ENCODE peak calls at places on chromosome 7, in seven cellular contexts. S is fibroblast of the aortic adventitia; H is HT-29; X is KBM-7; E is T-helper 9 cell; V is activated naive CD8-positive, alpha-beta T cell treated with anti-CD3 and anti-CD28 coated beads for 36 hours; N is stimulated activated CD4-positive, alpha-beta T cell treated with anti-CD3 and anti-CD28 coated beads, Interleukin-4, amount 100 ng/mL, for 48 hours. Q is an unnamed sample.

GRCh38 chr7:87370660-87371180 is 25.3 kb downstream of the CROT start:
- DNase-seq in E (no peak), X (no peak), N (no peak), H (peak), V (no peak), S (peak), Q (no peak)

GRCh38 chr7:45575501-45576248 is 1.5 kb downstream of the ADCY1 start:
- DNase-seq in V (no peak), H (no peak), N (no peak), S (no peak), E (no peak), X (no peak), Q (no peak)

GRCh38 chr7:47846117-47846836 is 102.0 kb downstream of the PKD1L1 start:
- DNase-seq in V (no peak), E (no peak), S (peak), X (no peak), N (no peak), H (peak), Q (no peak)

GRCh38 chr7:98902523-98902922 is 24.2 kb downstream of the TRRAP start:
- DNase-seq in S (no peak), H (no peak), V (no peak), X (no peak), N (no peak), E (no peak), Q (no peak)

GRCh38 chr7:135755351-135755753 is 6.7 kb upstream of the FAM180A start:
- DNase-seq in X (no peak), S (peak), E (no peak), V (no peak), N (no peak), H (no peak), Q (no peak)

GRCh38 chr7:50657341-50657873 is 92.2 kb upstream of the DDC start:
- DNase-seq in S (peak), V (no peak), E (no peak), N (no peak), X (no peak), H (no peak), Q (no peak)

GRCh38 chr7:45105588-45106188 is 5.8 kb downstream of the TBRG4 start:
- DNase-seq in N (no peak), S (no peak), X (no peak), H (no peak), E (no peak), V (no peak), Q (no peak)

GRCh38 chr7:45001138-45001694 is 1.2 kb downstream of the CCM2 start:
- DNase-seq in H (peak), E (peak), S (no peak), V (peak), X (peak), N (peak), Q (peak)

GRCh38 chr7:75743455-75743859 is 4.7 kb upstream of the HIP1 start:
- DNase-seq in S (peak), N (no peak), H (no peak), V (no peak), X (no peak), E (no peak), Q (peak)

GRCh38 chr7:132117636-132118035 is 458.6 kb downstream of the PLXNA4 start:
- DNase-seq in X (no peak), S (no peak), H (no peak), N (no peak), E (no peak), V (no peak), Q (no peak)

GRCh38 chr7:24063721-24064120 is 220.3 kb upstream of the NPY start:
- DNase-seq in X (no peak), N (no peak), S (no peak), H (no peak), V (no peak), E (no peak), Q (no peak)

GRCh38 chr7:92075455-92076158 is 58.7 kb downstream of the CYP51A1 start:
- DNase-seq in N (no peak), X (no peak), S (no peak), V (no peak), H (no peak), E (no peak), Q (no peak)

GRCh38 chr7:35257251-35258124 is 3.6 kb upstream of the TBX20 start:
- DNase-seq in S (no peak), V (no peak), E (no peak), N (no peak), H (no peak), X (no peak), Q (no peak)

GRCh38 chr7:78479348-78479747 is 680.8 kb downstream of the PHTF2 start:
- DNase-seq in X (no peak), N (no peak), E (no peak), H (no peak), V (no peak), S (no peak), Q (no peak)

GRCh38 chr7:112122835-112123234 is 83.4 kb downstream of the DOCK4 start:
- DNase-seq in E (no peak), V (no peak), H (no peak), N (no peak), X (no peak), S (no peak), Q (no peak)

GRCh38 chr7:41047789-41048191 is 655.1 kb downstream of the INHBA start:
- DNase-seq in H (peak), N (no peak), V (no peak), E (no peak), S (peak), X (no peak), Q (no peak)

GRCh38 chr7:105354383-105354782 is 34.3 kb downstream of the SRPK2 start:
- DNase-seq in N (no peak), V (no peak), H (no peak), E (no peak), S (peak), X (no peak), Q (no peak)

GRCh38 chr7:55527314-55527713 is 45.0 kb downstream of the VOPP1 start:
- DNase-seq in S (no peak), H (no peak), N (no peak), V (no peak), X (no peak), E (no peak), Q (no peak)

GRCh38 chr7:157859915-157860314 is 523.1 kb downstream of the DNAJB6 start:
- DNase-seq in X (no peak), H (no peak), S (no peak), E (no peak), V (no peak), N (no peak), Q (no peak)

GRCh38 chr7:71817931-71818330 is 594.2 kb downstream of the CALN1 start:
- DNase-seq in E (no peak), H (no peak), X (no peak), V (no peak), S (no peak), N (no peak), Q (no peak)

GRCh38 chr7:27962250-27962649 is 218.3 kb downstream of the JAZF1 start:
- DNase-seq in H (no peak), E (no peak), X (no peak), V (no peak), N (no peak), S (no peak), Q (no peak)

GRCh38 chr7:51123322-51124021 is 193.1 kb downstream of the COBL start:
- DNase-seq in H (peak), E (no peak), X (no peak), V (peak), S (peak), N (peak), Q (no peak)

GRCh38 chr7:1954366-1955004 is 278.3 kb downstream of the MAD1L1 start:
- DNase-seq in S (no peak), N (no peak), V (no peak), X (no peak), E (no peak), H (no peak), Q (peak)

GRCh38 chr7:67723591-67723990 is 727.0 kb downstream of the TYW1 start:
- DNase-seq in N (no peak), X (no peak), H (no peak), V (no peak), S (no peak), E (no peak), Q (peak)

GRCh38 chr7:26091933-26092332 is 60.1 kb upstream of the NFE2L3 start:
- DNase-seq in E (no peak), S (peak), N (no peak), V (no peak), H (no peak), X (peak), Q (no peak)

GRCh38 chr7:29291723-29292591 is 97.4 kb downstream of the CHN2 start:
- DNase-seq in H (peak), X (no peak), E (no peak), V (no peak), S (no peak), N (no peak), Q (no peak)

GRCh38 chr7:71615017-71615416 is 483.1 kb downstream of the GALNT17 start:
- DNase-seq in X (no peak), V (no peak), S (no peak), E (no peak), H (no peak), N (no peak), Q (peak)